ENCODE peak calls at places on chromosomes 5 and 9, in four cellular contexts. E is psoas muscle, U is breast epithelium, Y is body of pancreas. V is an unnamed sample.

GRCh38 chr5:38329132-38329715 is 70.9 kb downstream of the EGFLAM start:
- DNase-seq in E (no peak), U (no peak), Y (no peak), V (no peak)

GRCh38 chr9:136057236-136058151 is 37.6 kb downstream of the NACC2 start:
- DNase-seq in E (no peak), U (no peak), Y (no peak), V (no peak)

GRCh38 chr5:38373733-38374132 is 115.4 kb downstream of the EGFLAM start:
- DNase-seq in E (no peak), U (no peak), Y (no peak), V (no peak)

GRCh38 chr5:14464101-14464500 is 117.5 kb upstream of the OTULINL start:
- DNase-seq in E (no peak), U (no peak), Y (no peak), V (no peak)

GRCh38 chr5:176817369-176817841 is 7.0 kb downstream of the UNC5A start:
- DNase-seq in E (no peak), U (no peak), Y (no peak), V (no peak)

GRCh38 chr5:142432369-142432863 is 107.6 kb upstream of the SPRY4 start:
- DNase-seq in E (no peak), U (peak), Y (peak), V (no peak)

GRCh38 chr5:68074633-68075032 is 140.9 kb upstream of the PIK3R1 start:
- DNase-seq in E (no peak), U (no peak), Y (no peak), V (no peak)

GRCh38 chr9:19788614-19789271 is at the start of gene SLC24A2:
- DNase-seq in E (no peak), U (no peak), Y (no peak), V (peak)

GRCh38 chr5:446864-447263 is 3.9 kb downstream of the EXOC3 start:
- DNase-seq in E (no peak), U (no peak), Y (peak), V (no peak)

GRCh38 chr5:159337291-159337974 is 7.1 kb upstream of the IL12B start:
- DNase-seq in E (no peak), U (no peak), Y (no peak), V (no peak)

GRCh38 chr9:129719135-129719534 is 33.7 kb downstream of the PTGES start:
- DNase-seq in E (no peak), U (no peak), Y (no peak), V (no peak)
- TF ChIP-seq CTCF in E (no peak), U (no peak), Y (no peak), V (no peak)

GRCh38 chr9:131801811-131802210 is 61.9 kb upstream of the RAPGEF1 start:
- DNase-seq in E (no peak), U (no peak), Y (no peak), V (peak)
- TF ChIP-seq CTCF in E (no peak), U (no peak), Y (no peak), V (no peak)

GRCh38 chr5:12704955-12705354 is 800.7 kb upstream of the CTNND2 start:
- DNase-seq in E (no peak), U (no peak), Y (no peak), V (no peak)
- TF ChIP-seq CTCF in E (no peak), U (no peak), Y (no peak), V (peak)

GRCh38 chr9:126932871-126933321 is 18.3 kb downstream of the RALGPS1 start:
- DNase-seq in E (no peak), U (no peak), Y (no peak), V (no peak)
- TF ChIP-seq CTCF in E (no peak), U (no peak), Y (no peak), V (no peak)

GRCh38 chr5:125394661-125395280 is 648.3 kb upstream of the ZNF608 start:
- DNase-seq in E (no peak), U (no peak), Y (no peak), V (no peak)
- TF ChIP-seq CTCF in E (no peak), U (no peak), Y (no peak), V (no peak)

GRCh38 chr5:52693279-52693678 is 94.4 kb upstream of the ITGA1 start:
- DNase-seq in E (peak), U (no peak), Y (no peak), V (no peak)
- TF ChIP-seq CTCF in E (peak), U (peak), Y (peak), V (peak)

GRCh38 chr5:138610468-138611294 is 35.5 kb upstream of the HSPA9 start:
- DNase-seq in E (no peak), U (no peak), Y (no peak), V (peak)
- TF ChIP-seq CTCF in E (no peak), U (peak), Y (no peak), V (peak)

DNA sequence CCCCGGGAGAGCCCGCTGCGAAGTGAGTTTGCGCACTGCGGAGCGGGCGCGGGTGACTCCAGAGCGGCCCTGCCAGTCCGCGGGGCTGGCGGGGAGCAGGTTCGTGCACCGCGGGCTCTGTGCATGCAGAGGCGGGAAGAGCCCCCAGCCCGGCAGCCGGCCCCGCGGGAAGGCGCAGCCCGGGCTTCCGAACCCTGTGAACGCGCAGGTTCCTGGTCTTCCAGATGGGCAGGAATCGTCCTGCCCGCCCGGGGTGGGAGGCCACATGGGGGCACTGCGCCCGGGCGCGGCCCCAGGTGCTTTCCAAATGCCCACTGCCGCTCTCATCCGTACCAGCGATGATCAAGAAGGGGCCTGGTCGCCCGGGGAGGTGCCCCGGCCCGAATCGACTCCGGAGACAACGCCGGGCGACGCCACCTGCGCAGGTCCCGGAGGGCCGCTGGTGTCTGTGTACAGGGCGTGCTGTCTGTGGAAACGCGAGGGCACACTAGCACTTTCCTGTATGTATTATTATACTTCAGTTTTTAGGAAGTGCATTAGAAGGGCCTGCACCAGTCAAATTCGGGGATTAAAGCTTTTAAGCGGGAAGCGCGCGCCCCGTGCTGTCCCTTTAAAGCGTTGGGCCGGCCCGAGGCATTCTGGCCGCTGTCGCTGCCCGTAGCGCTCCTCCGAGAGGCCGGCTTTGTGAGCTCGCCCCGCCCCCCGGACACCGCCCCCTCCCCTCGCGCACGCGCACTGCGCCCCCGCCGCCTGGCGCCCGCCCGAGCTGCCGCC is at the start of gene WDR5:
- DNase-seq in E (peak), U (peak), Y (peak), V (peak)
- TF ChIP-seq CTCF in E (peak), U (no peak), Y (no peak), V (peak)

V was measured in neural crest cell.